ENCODE peak calls at places on chromosome 21, in six cellular contexts. K is colonic mucosa, C is fibroblast of pulmonary artery, U is fibroblast of the aortic adventitia, E is body of pancreas, B is mammary epithelial cell. D is an unnamed sample.

GRCh38 chr21:42013338-42013737 is 3.2 kb upstream of the ZBTB21 start:
- DNase-seq in K (no peak), C (no peak), U (no peak), E (no peak), B (no peak), D (no peak)

GRCh38 chr21:36873511-36873910 is 93.0 kb downstream of the HLCS start:
- DNase-seq in K (no peak), C (no peak), U (no peak), E (no peak), B (no peak), D (no peak)

GRCh38 chr21:39882186-39882882 is 15.1 kb downstream of the PCP4 start:
- DNase-seq in K (no peak), C (no peak), U (no peak), E (no peak), B (no peak), D (no peak)

GRCh38 chr21:29372063-29372802 is 73.5 kb downstream of the BACH1 start:
- DNase-seq in K (peak; percentile 75), C (peak; percentile 90), U (peak; percentile 91), E (peak; percentile 63), B (peak; percentile 52), D (peak; percentile 82)

GRCh38 chr21:43845386-43845785 is 19.6 kb upstream of the AGPAT3 start:
- DNase-seq in K (no peak), C (no peak), U (no peak), E (no peak), B (no peak), D (no peak)

GRCh38 chr21:29302340-29302991 is 3.7 kb downstream of the BACH1 start:
- DNase-seq in K (no peak), C (no peak), U (peak; percentile 20), E (no peak), B (peak; percentile 24), D (peak; percentile 50)

GRCh38 chr21:43909736-43910455 is 44.9 kb downstream of the AGPAT3 start:
- DNase-seq in K (no peak), C (no peak), U (no peak), E (no peak), B (no peak), D (no peak)

GRCh38 chr21:42515708-42516502 is 2.3 kb downstream of the SLC37A1 start:
- DNase-seq in K (peak; percentile 78), C (no peak), U (no peak), E (peak; percentile 50), B (no peak), D (peak; percentile 78)

GRCh38 chr21:34869541-34869940 is 179.6 kb downstream of the RUNX1 start:
- DNase-seq in K (no peak), C (no peak), U (no peak), E (no peak), B (no peak), D (no peak)

GRCh38 chr21:28742527-28742926 is 250.2 kb downstream of the LTN1 start:
- DNase-seq in K (no peak), C (peak; percentile 78), U (peak; percentile 93), E (no peak), B (peak; percentile 34), D (peak; percentile 54)

DNA sequence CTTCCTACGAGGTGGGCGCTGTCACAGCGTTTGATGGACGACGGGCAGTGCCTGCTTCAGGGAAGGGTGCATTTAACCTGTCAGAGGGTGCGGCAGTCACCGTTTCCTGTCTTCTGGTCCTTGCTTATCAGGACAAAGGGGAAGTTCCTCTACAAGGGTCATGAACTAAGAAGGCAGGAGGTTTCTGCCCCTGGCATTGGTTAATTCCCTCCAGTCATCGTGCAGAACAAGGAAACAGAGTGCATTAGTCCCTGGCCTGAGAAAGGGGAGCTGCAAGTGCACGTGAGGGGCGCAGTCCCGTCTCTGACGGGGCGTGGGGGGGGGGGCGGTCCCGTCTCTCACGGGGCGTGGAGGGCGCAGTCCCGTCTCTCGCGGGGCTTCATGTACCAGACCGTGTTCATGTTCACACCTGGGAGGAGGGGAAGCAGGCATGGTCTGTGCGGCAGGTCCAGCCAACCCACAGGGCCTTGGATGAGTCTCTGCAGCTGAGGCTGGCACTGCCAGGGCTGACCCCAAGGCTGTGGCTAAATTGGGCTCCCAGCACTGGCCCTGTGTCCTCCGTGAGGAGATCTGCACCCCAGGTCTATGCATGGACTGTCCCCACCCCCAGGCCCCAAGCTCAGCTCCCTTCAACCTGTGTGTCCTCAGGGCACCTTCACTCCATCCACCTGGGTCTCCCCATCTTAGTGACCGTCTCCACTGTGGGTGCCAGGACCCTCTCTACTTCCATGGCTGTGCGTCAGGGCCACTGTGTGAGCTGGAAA is 89.2 kb upstream of the COL6A1 start:
- DNase-seq in K (peak; percentile 31), C (no peak), U (no peak), E (no peak), B (no peak), D (no peak)
- H3K4me3 ChIP-seq in K (no peak overlapping the region), C (no peak overlapping the region), U (no peak overlapping the region), E (no peak overlapping the region), B (no peak overlapping the region), D (no peak overlapping the region)

GRCh38 chr21:32321480-32321879 is 22.8 kb downstream of the MRAP start:
- DNase-seq in K (no peak), C (no peak), U (no peak), E (no peak), B (no peak), D (no peak)
- TF ChIP-seq CTCF in K (no peak), C (no peak), U (no peak), E (no peak), B (no peak), D (no peak)

GRCh38 chr21:26067836-26068401 is 102.7 kb downstream of the APP start:
- DNase-seq in K (no peak), C (peak; percentile 31), U (no peak), E (no peak), B (no peak), D (no peak)
- H3K4me3 ChIP-seq in K (no peak overlapping the region), C (no peak overlapping the region), U (no peak overlapping the region), E (no peak overlapping the region), B (no peak overlapping the region), D (no peak overlapping the region)

GRCh38 chr21:27569831-27570230 is 602.9 kb upstream of the ADAMTS5 start:
- DNase-seq in K (no peak), C (peak; percentile 26), U (no peak), E (no peak), B (no peak), D (peak; percentile 58)
- TF ChIP-seq CTCF in K (no peak), C (no peak), U (no peak), E (no peak), B (no peak), D (no peak)

DNA sequence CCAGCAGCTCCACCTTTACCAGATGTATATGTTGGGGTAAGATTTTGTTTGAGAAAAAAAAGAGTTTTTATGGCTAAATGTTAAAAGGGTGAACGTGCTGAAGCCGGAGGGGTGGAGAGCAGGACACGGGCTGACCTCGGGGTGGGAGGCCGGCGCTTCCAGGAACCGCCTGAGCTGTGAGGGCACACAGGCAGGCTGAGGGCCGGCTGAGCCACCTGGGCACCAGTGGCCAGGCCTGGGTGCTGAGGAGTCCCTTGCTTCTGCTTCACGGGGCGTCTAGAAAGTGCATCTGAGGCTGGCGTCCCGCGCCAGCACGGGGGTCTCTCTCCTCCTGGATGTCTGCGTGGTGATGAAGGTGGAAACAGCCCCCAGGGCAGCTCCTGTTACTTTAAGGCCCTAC is 33.6 kb upstream of the ADARB1 start:
- DNase-seq in K (no peak), C (no peak), U (no peak), E (no peak), B (no peak), D (no peak)
- H3K4me3 ChIP-seq in K (no peak overlapping the region), C (no peak overlapping the region), U (no peak overlapping the region), E (no peak overlapping the region), B (no peak overlapping the region), D (no peak overlapping the region)

DNA sequence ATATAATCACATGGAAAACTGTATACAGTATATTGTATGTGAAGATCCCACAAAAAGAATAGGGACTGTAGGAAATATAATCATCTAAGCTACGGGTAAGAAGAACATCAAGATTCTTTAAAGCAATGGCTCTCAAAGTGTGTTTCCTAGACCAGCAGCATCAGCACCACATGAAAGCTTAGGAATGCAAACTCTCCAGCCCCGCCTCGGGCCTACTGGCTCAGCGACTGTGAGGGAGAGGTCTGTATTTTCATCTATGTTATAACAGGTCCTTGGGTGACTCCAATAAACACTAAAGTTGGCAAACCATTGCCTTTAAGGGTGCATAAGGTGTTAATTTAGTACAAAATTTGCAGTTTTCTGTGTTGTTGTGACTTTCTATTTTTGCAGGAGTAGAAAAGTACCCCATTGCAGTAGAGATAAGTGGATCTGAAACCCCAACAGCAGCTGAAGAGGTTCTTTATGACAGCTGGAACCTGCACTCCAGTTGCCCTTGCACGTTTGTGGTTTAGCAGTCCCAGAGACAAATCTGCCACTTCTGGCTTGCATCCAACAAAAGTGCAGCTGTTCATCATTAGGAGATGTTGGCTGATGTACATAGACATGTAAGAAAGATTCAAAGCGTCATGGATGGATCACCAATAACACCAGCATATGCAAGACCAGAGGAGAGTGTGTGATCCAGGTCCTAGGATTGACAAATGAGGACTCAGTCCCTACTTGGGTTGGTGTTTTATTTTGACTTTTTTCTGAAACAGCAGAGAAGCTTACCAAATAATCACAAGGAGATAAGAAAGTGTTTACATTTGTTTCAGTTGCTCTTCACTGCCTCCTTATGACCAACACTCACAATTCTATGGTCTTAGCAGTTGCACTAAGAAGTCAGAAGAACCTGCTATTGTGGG is 15.9 kb upstream of the IFNAR1 start:
- DNase-seq in K (no peak), C (peak; percentile 38), U (peak; percentile 35), E (no peak), B (no peak), D (peak; percentile 20)
- TF ChIP-seq CTCF in K (no peak), C (peak; percentile 16), U (no peak), E (no peak), B (no peak), D (no peak)

GRCh38 chr21:38488640-38489282 is 9.5 kb downstream of the ERG start:
- DNase-seq in K (no peak), C (no peak), U (no peak), E (no peak), B (peak; percentile 86), D (peak; percentile 94)

GRCh38 chr21:38487906-38488639 is 10.2 kb downstream of the ERG start:
- DNase-seq in K (peak; percentile 51), C (no peak), U (no peak), E (no peak), B (no peak), D (peak; percentile 42)

GRCh38 chr21:38486221-38486620 is 12.1 kb downstream of the ERG start:
- DNase-seq in K (no peak), C (peak; percentile 81), U (peak; percentile 82), E (no peak), B (peak; percentile 91), D (peak; percentile 97)

GRCh38 chr21:38489283-38489677 is 9.0 kb downstream of the ERG start:
- DNase-seq in K (no peak), C (no peak), U (no peak), E (no peak), B (no peak), D (no peak)

DNA sequence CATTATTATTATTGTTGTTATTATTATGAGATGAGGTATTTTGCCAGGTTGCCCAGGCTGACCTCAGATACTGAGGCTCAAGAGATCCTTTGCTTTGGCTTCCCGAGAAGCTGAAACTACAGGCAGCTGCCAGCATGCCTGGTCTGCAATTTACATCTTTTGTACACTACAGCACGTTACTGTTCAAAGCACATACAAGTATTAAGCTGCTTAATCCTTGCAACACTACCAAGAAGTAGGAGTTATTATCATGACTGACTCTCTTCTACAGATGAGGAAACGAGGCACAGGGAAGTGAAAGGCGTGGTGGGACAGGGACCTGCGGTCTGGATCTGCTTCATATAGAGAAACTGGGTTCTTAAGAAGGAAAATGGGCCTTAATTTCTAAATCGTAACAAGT is 11.6 kb downstream of the ERG start:
- DNase-seq in K (no peak), C (no peak), U (peak; percentile 16), E (no peak), B (peak; percentile 33), D (peak; percentile 53)
- H3K4me3 ChIP-seq in K (no peak overlapping the region), C (no peak overlapping the region), U (no peak overlapping the region), E (no peak overlapping the region), B (no peak overlapping the region), D (no peak overlapping the region)